ENCODE peak calls at places on chromosome 7, in eight cellular contexts. G, Z, A, Q, X, R, K and M are unnamed samples.

GRCh38 chr7:92584953-92585352 is 5.2 kb downstream of the FAM133B start:
- DNase-seq in G (no peak), Z (no peak), A (no peak), Q (peak), X (no peak), R (peak), K (no peak), M (no peak)

GRCh38 chr7:24505968-24506367 is 67.3 kb upstream of the PALS2 start:
- DNase-seq in G (no peak), Z (no peak), A (no peak), Q (no peak), X (no peak), R (peak), K (no peak), M (no peak)

GRCh38 chr7:46291064-46291463 is 370.0 kb upstream of the IGFBP3 start:
- DNase-seq in G (peak), Z (no peak), A (peak), Q (no peak), X (peak), R (no peak), K (peak), M (peak)

GRCh38 chr7:123624527-123625183 is 23.0 kb downstream of the ASB15 start:
- DNase-seq in G (no peak), Z (no peak), A (peak), Q (peak), X (no peak), R (peak), K (no peak), M (no peak)

GRCh38 chr7:73342645-73343044 is 14.7 kb downstream of the FKBP6 start:
- DNase-seq in G (peak), Z (no peak), A (no peak), Q (no peak), X (no peak), R (peak), K (no peak), M (peak)

GRCh38 chr7:96388620-96389383 is 66.9 kb upstream of the SLC25A13 start:
- DNase-seq in G (no peak), Z (no peak), A (no peak), Q (no peak), X (peak), R (peak), K (no peak), M (peak)

GRCh38 chr7:111438369-111439289 is 123.7 kb downstream of the IMMP2L start:
- DNase-seq in G (peak), Z (no peak), A (no peak), Q (no peak), X (no peak), R (peak), K (no peak), M (no peak)

GRCh38 chr7:37786741-37787569 is 61.4 kb upstream of the NME8 start:
- DNase-seq in G (no peak), Z (no peak), A (peak), Q (no peak), X (no peak), R (no peak), K (no peak), M (no peak)

GRCh38 chr7:74604326-74605020 is 53.0 kb upstream of the GTF2I start:
- DNase-seq in G (no peak), Z (peak), A (no peak), Q (no peak), X (no peak), R (no peak), K (no peak), M (no peak)

GRCh38 chr7:131654668-131655326 is 98.4 kb upstream of the PODXL start:
- DNase-seq in G (peak), Z (peak), A (peak), Q (peak), X (no peak), R (peak), K (peak), M (peak)

GRCh38 chr7:150336746-150337145 is 4.7 kb downstream of the RARRES2 start:
- DNase-seq in G (no peak), Z (no peak), A (no peak), Q (no peak), X (no peak), R (no peak), K (no peak), M (no peak)

GRCh38 chr7:127628445-127628844 is 10.5 kb upstream of the PAX4 start:
- DNase-seq in G (no peak), Z (no peak), A (no peak), Q (no peak), X (no peak), R (peak), K (no peak), M (no peak)